ENCODE peak calls at places on chromosome 19, in nine cellular contexts. U, G, H, I, O, N, P, E and T are unnamed samples.
A peak's percentile ranks its signal among the peaks of the same experiment; 100 is the strongest.

GRCh38 chr19:19514215-19514633 is 1.1 kb downstream of the TSSK6 start:
- DNase-seq in U (peak; percentile 36), G (no peak), H (no peak), I (peak; percentile 63), O (no peak), N (no peak), P (no peak), E (no peak), T (no peak)

GRCh38 chr19:41480336-41480735 is 37.4 kb downstream of the ERICH4 start:
- DNase-seq in U (no peak), G (no peak), H (no peak), I (no peak), O (no peak), N (no peak), P (no peak), E (no peak), T (no peak)

GRCh38 chr19:45908956-45909355 is 5.6 kb downstream of the NANOS2 start:
- DNase-seq in U (no peak), G (no peak), H (no peak), I (no peak), O (no peak), N (no peak), P (no peak), E (no peak), T (no peak)

GRCh38 chr19:41866284-41866683 is 6.2 kb downstream of the RPS19 start:
- DNase-seq in U (no peak), G (no peak), H (no peak), I (no peak), O (peak; percentile 21), N (no peak), P (no peak), E (no peak), T (no peak)

GRCh38 chr19:6232567-6232966 is 47.2 kb downstream of the MLLT1 start:
- DNase-seq in U (no peak), G (no peak), H (no peak), I (no peak), O (no peak), N (no peak), P (no peak), E (no peak), T (no peak)

GRCh38 chr19:10510301-10510802 is 6.9 kb downstream of the S1PR5 start:
- DNase-seq in U (peak; percentile 63), G (peak; percentile 52), H (peak; percentile 41), I (no peak), O (no peak), N (no peak), P (no peak), E (peak; percentile 69), T (no peak)

GRCh38 chr19:2976609-2977000 is 759 bp upstream of the TLE6 start:
- DNase-seq in U (no peak), G (no peak), H (no peak), I (no peak), O (no peak), N (no peak), P (no peak), E (peak; percentile 38), T (no peak)

GRCh38 chr19:16714702-16715294 is 4.8 kb upstream of the NWD1 start:
- DNase-seq in U (peak; percentile 80), G (peak; percentile 58), H (peak; percentile 16), I (peak; percentile 72), O (peak; percentile 7), N (peak; percentile 22), P (peak; percentile 67), E (peak; percentile 37), T (peak; percentile 71)

GRCh38 chr19:44648536-44649370 is 5.0 kb downstream of the PVR start:
- DNase-seq in U (no peak), G (no peak), H (no peak), I (no peak), O (no peak), N (no peak), P (no peak), E (no peak), T (peak; percentile 17)

GRCh38 chr19:44202470-44202869 is 9.9 kb upstream of the ZNF227 start:
- DNase-seq in U (no peak), G (no peak), H (no peak), I (no peak), O (no peak), N (no peak), P (no peak), E (no peak), T (no peak)

GRCh38 chr19:55641376-55642152 is 762 bp downstream of the ZNF580 start:
- DNase-seq in U (peak; percentile 55), G (peak; percentile 51), H (no peak), I (peak; percentile 57), O (peak; percentile 20), N (no peak), P (peak; percentile 31), E (peak; percentile 62), T (no peak)

GRCh38 chr19:10270616-10271394 is at the start of gene ICAM1:
- DNase-seq in U (peak; percentile 57), G (peak; percentile 88), H (no peak), I (peak; percentile 77), O (peak; percentile 5), N (no peak), P (no peak), E (no peak), T (peak; percentile 48)

GRCh38 chr19:39377373-39378362 is 13.2 kb downstream of the PAF1 start:
- DNase-seq in U (no peak), G (no peak), H (no peak), I (no peak), O (no peak), N (no peak), P (no peak), E (no peak), T (no peak)

GRCh38 chr19:58366576-58367430 is 4.3 kb upstream of the ZNF497 start:
- DNase-seq in U (no peak), G (no peak), H (no peak), I (no peak), O (no peak), N (no peak), P (no peak), E (no peak), T (no peak)

GRCh38 chr19:9070066-9070465 is 16.8 kb upstream of the OR1M1 start:
- DNase-seq in U (no peak), G (no peak), H (no peak), I (no peak), O (no peak), N (no peak), P (no peak), E (no peak), T (no peak)

GRCh38 chr19:57010541-57010940 is 109.2 kb upstream of the USP29 start:
- DNase-seq in U (no peak), G (no peak), H (no peak), I (no peak), O (no peak), N (no peak), P (no peak), E (no peak), T (no peak)

GRCh38 chr19:2841858-2842574 is 741 bp downstream of the ZNF555 start:
- DNase-seq in U (no peak), G (no peak), H (no peak), I (no peak), O (no peak), N (no peak), P (no peak), E (peak; percentile 5), T (no peak)

GRCh38 chr19:2428027-2428690 is 773 bp upstream of the TIMM13 start:
- DNase-seq in U (peak; percentile 69), G (no peak), H (no peak), I (peak; percentile 41), O (no peak), N (no peak), P (no peak), E (no peak), T (peak; percentile 50)

GRCh38 chr19:27822336-27822735 is 1390.6 kb downstream of the UQCRFS1 start:
- DNase-seq in U (no peak), G (no peak), H (no peak), I (no peak), O (no peak), N (no peak), P (no peak), E (no peak), T (no peak)